ENCODE peak calls at places on chromosomes 4 and X, in ten cellular contexts. One of them, this sample, is unnamed.

GRCh38 chrX:28613558-28613957 is 26.3 kb downstream of the IL1RAPL1 start:
- DNase-seq in astrocyte: no peak
- DNase-seq in neural crest cell: no peak
- DNase-seq in CD4-positive, alpha-beta T cell: no peak
- DNase-seq in endodermal cell: no peak
- DNase-seq in H9: no peak
- DNase-seq in astrocyte of the spinal cord: no peak
- DNase-seq in GM10248: no peak
- DNase-seq in HFFc6: no peak
- DNase-seq in heart right ventricle: no peak
- DNase-seq in this sample: no peak

GRCh38 chr4:71553605-71554004 is 214.8 kb downstream of the SLC4A4 start:
- DNase-seq in astrocyte: no peak
- DNase-seq in neural crest cell: no peak
- DNase-seq in CD4-positive, alpha-beta T cell: no peak
- DNase-seq in endodermal cell: no peak
- DNase-seq in H9: no peak
- DNase-seq in astrocyte of the spinal cord: peak; percentile 47
- DNase-seq in GM10248: no peak
- DNase-seq in HFFc6: peak; percentile 46
- DNase-seq in heart right ventricle: no peak
- DNase-seq in this sample: no peak

GRCh38 chrX:49273181-49273727 is 3.7 kb downstream of the PPP1R3F start:
- DNase-seq in astrocyte: no peak
- DNase-seq in neural crest cell: no peak
- DNase-seq in CD4-positive, alpha-beta T cell: peak; percentile 15
- DNase-seq in endodermal cell: peak; percentile 6
- DNase-seq in H9: no peak
- DNase-seq in astrocyte of the spinal cord: no peak
- DNase-seq in GM10248: no peak
- DNase-seq in HFFc6: no peak
- DNase-seq in heart right ventricle: no peak
- DNase-seq in this sample: no peak

GRCh38 chrX:134990475-134991473 is at the start of gene SMIM10:
- DNase-seq in astrocyte: peak; percentile 70
- DNase-seq in neural crest cell: peak; percentile 18
- DNase-seq in CD4-positive, alpha-beta T cell: no peak
- DNase-seq in endodermal cell: peak; percentile 77
- DNase-seq in H9: peak; percentile 45
- DNase-seq in astrocyte of the spinal cord: peak; percentile 80
- DNase-seq in GM10248: peak; percentile 34
- DNase-seq in HFFc6: peak; percentile 51
- DNase-seq in heart right ventricle: peak; percentile 79
- DNase-seq in this sample: no peak

GRCh38 chr4:140172960-140173359 is 19.0 kb upstream of the MAML3 start:
- DNase-seq in astrocyte: no peak
- DNase-seq in neural crest cell: no peak
- DNase-seq in CD4-positive, alpha-beta T cell: no peak
- DNase-seq in endodermal cell: no peak
- DNase-seq in H9: no peak
- DNase-seq in astrocyte of the spinal cord: no peak
- DNase-seq in GM10248: no peak
- DNase-seq in HFFc6: no peak
- DNase-seq in heart right ventricle: no peak
- DNase-seq in this sample: no peak

GRCh38 chr4:117491531-117491930 is 406.2 kb upstream of the TRAM1L1 start:
- DNase-seq in astrocyte: no peak
- DNase-seq in neural crest cell: no peak
- DNase-seq in CD4-positive, alpha-beta T cell: no peak
- DNase-seq in endodermal cell: no peak
- DNase-seq in H9: no peak
- DNase-seq in astrocyte of the spinal cord: no peak
- DNase-seq in GM10248: no peak
- DNase-seq in HFFc6: no peak
- DNase-seq in heart right ventricle: no peak
- DNase-seq in this sample: no peak

GRCh38 chrX:105701310-105702052 is 120.9 kb upstream of the NRK start:
- DNase-seq in astrocyte: no peak
- DNase-seq in neural crest cell: no peak
- DNase-seq in CD4-positive, alpha-beta T cell: no peak
- DNase-seq in endodermal cell: no peak
- DNase-seq in H9: no peak
- DNase-seq in astrocyte of the spinal cord: peak; percentile 20
- DNase-seq in GM10248: no peak
- DNase-seq in HFFc6: peak; percentile 3
- DNase-seq in heart right ventricle: no peak
- DNase-seq in this sample: no peak

GRCh38 chr4:70706516-70706915 is 15.2 kb upstream of the RUFY3 start:
- DNase-seq in astrocyte: peak; percentile 17
- DNase-seq in neural crest cell: no peak
- DNase-seq in CD4-positive, alpha-beta T cell: no peak
- DNase-seq in endodermal cell: no peak
- DNase-seq in H9: no peak
- DNase-seq in astrocyte of the spinal cord: no peak
- DNase-seq in GM10248: no peak
- DNase-seq in HFFc6: no peak
- DNase-seq in heart right ventricle: no peak
- DNase-seq in this sample: no peak

GRCh38 chr4:150130953-150131352 is 52.7 kb downstream of the DCLK2 start:
- DNase-seq in astrocyte: peak; percentile 85
- DNase-seq in neural crest cell: no peak
- DNase-seq in CD4-positive, alpha-beta T cell: no peak
- DNase-seq in endodermal cell: no peak
- DNase-seq in H9: no peak
- DNase-seq in astrocyte of the spinal cord: peak; percentile 84
- DNase-seq in GM10248: no peak
- DNase-seq in HFFc6: peak; percentile 60
- DNase-seq in heart right ventricle: no peak
- DNase-seq in this sample: no peak

GRCh38 chrX:24081661-24082154 is 27.0 kb downstream of the EIF2S3 start:
- DNase-seq in astrocyte: peak; percentile 27
- DNase-seq in neural crest cell: peak; percentile 53
- DNase-seq in CD4-positive, alpha-beta T cell: peak; percentile 48
- DNase-seq in endodermal cell: peak; percentile 92
- DNase-seq in H9: peak; percentile 85
- DNase-seq in astrocyte of the spinal cord: peak; percentile 60
- DNase-seq in GM10248: no peak
- DNase-seq in HFFc6: peak; percentile 48
- DNase-seq in heart right ventricle: peak; percentile 32
- DNase-seq in this sample: no peak

GRCh38 chr4:109298279-109299010 is 4.0 kb downstream of the COL25A1 start:
- DNase-seq in astrocyte: no peak
- DNase-seq in neural crest cell: no peak
- DNase-seq in CD4-positive, alpha-beta T cell: no peak
- DNase-seq in endodermal cell: no peak
- DNase-seq in H9: no peak
- DNase-seq in astrocyte of the spinal cord: peak; percentile 23
- DNase-seq in GM10248: no peak
- DNase-seq in HFFc6: no peak
- DNase-seq in heart right ventricle: no peak
- DNase-seq in this sample: no peak

GRCh38 chr4:8225704-8226443 is 26.8 kb downstream of the SH3TC1 start:
- DNase-seq in astrocyte: peak; percentile 16
- DNase-seq in neural crest cell: no peak
- DNase-seq in CD4-positive, alpha-beta T cell: no peak
- DNase-seq in endodermal cell: peak; percentile 84
- DNase-seq in H9: peak; percentile 52
- DNase-seq in astrocyte of the spinal cord: no peak
- DNase-seq in GM10248: no peak
- DNase-seq in HFFc6: no peak
- DNase-seq in heart right ventricle: no peak
- DNase-seq in this sample: no peak

GRCh38 chr4:72987741-72988729 is 81.5 kb downstream of the COX18 start:
- DNase-seq in astrocyte: peak; percentile 36
- DNase-seq in neural crest cell: no peak
- DNase-seq in CD4-positive, alpha-beta T cell: no peak
- DNase-seq in endodermal cell: no peak
- DNase-seq in H9: no peak
- DNase-seq in astrocyte of the spinal cord: peak; percentile 34
- DNase-seq in GM10248: no peak
- DNase-seq in HFFc6: peak; percentile 19
- DNase-seq in heart right ventricle: no peak
- DNase-seq in this sample: no peak

GRCh38 chr4:61950625-61951024 is 750.5 kb downstream of the ADGRL3 start:
- DNase-seq in astrocyte: no peak
- DNase-seq in neural crest cell: no peak
- DNase-seq in CD4-positive, alpha-beta T cell: no peak
- DNase-seq in endodermal cell: no peak
- DNase-seq in H9: peak; percentile 36
- DNase-seq in astrocyte of the spinal cord: no peak
- DNase-seq in GM10248: no peak
- DNase-seq in HFFc6: no peak
- DNase-seq in heart right ventricle: no peak
- DNase-seq in this sample: no peak

GRCh38 chr4:113474017-113474416 is 287.5 kb downstream of the CAMK2D start:
- DNase-seq in astrocyte: peak; percentile 96
- DNase-seq in neural crest cell: no peak
- DNase-seq in CD4-positive, alpha-beta T cell: no peak
- DNase-seq in endodermal cell: no peak
- DNase-seq in H9: no peak
- DNase-seq in astrocyte of the spinal cord: peak; percentile 87
- DNase-seq in GM10248: no peak
- DNase-seq in HFFc6: peak; percentile 87
- DNase-seq in heart right ventricle: no peak
- DNase-seq in this sample: no peak

GRCh38 chr4:20127626-20128025 is 124.1 kb upstream of the SLIT2 start:
- DNase-seq in astrocyte: peak; percentile 35
- DNase-seq in neural crest cell: no peak
- DNase-seq in CD4-positive, alpha-beta T cell: no peak
- DNase-seq in endodermal cell: no peak
- DNase-seq in H9: no peak
- DNase-seq in astrocyte of the spinal cord: peak; percentile 3
- DNase-seq in GM10248: no peak
- DNase-seq in HFFc6: peak; percentile 36
- DNase-seq in heart right ventricle: no peak
- DNase-seq in this sample: no peak

DNA sequence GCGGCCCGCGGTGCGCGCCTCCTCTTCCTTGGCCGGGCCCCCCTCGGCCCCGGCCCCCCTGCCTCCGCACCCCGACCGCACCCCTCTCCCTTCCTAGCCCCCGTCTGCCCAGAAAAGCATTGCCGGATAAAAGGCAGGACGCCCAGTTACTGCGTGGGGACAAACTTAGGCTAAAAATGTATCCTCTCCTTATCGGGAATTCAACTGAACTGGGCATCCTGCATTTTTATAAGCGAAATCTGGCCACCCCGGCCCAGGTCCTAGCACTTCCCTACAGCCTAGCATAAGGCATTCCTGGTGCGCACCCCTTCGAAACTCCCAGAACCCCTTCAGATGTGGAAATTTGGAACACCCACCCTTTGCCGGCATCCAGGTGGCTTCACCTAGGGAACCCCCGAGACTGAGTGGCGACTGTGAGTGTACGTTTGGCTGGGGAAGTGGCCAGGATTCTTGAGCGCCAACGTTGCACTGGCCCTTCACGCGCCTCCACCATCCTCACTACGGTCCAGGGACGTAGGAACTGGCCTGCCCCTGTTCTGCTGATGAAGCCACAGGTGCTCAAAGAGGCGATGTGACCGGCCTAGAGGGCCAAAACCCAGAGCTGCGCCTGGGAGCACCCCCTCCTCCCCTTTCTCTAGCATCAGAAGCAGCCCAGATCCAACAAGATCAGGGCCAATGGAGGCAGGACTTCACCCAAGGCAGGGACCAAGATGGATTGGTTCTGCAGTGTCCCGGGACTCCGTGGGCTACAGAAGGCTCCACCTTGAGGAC is 5.7 kb upstream of the RNF4 start:
- DNase-seq in astrocyte: no peak
- DNase-seq in neural crest cell: no peak
- DNase-seq in CD4-positive, alpha-beta T cell: no peak
- DNase-seq in endodermal cell: peak; percentile 71
- DNase-seq in H9: peak; percentile 61
- DNase-seq in astrocyte of the spinal cord: no peak
- DNase-seq in GM10248: no peak
- DNase-seq in HFFc6: no peak
- DNase-seq in heart right ventricle: no peak
- DNase-seq in this sample: no peak
- TF ChIP-seq CTCF in astrocyte: no peak
- TF ChIP-seq CTCF in neural crest cell: no peak
- TF ChIP-seq CTCF in CD4-positive, alpha-beta T cell: no peak
- TF ChIP-seq CTCF in endodermal cell: peak; percentile 8
- TF ChIP-seq CTCF in H9: no peak
- TF ChIP-seq CTCF in astrocyte of the spinal cord: no peak
- TF ChIP-seq CTCF in GM10248: no peak
- TF ChIP-seq CTCF in HFFc6: peak; percentile 38
- TF ChIP-seq CTCF in heart right ventricle: no peak
- TF ChIP-seq CTCF in this sample: no peak

DNA sequence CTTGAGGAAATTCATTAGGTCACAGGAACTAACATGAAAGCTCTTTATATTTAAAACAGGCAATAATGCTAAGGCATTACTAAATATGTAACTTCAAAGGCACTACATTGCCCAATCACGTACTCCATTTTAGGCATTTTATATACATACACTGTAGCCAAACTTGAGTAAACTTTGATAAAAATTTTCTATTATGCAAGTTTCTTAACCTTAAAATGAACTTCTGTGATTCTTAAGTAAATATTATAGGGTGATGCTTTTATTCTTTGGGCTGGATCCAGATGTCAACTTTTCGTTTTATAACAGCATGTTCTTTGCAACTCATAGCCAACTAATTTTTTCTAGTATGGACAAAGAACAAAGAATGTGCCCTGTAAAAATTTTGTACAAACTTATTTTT is 28.3 kb upstream of the MAP9 start:
- DNase-seq in astrocyte: no peak
- DNase-seq in neural crest cell: no peak
- DNase-seq in CD4-positive, alpha-beta T cell: no peak
- DNase-seq in endodermal cell: no peak
- DNase-seq in H9: no peak
- DNase-seq in astrocyte of the spinal cord: peak; percentile 14
- DNase-seq in GM10248: no peak
- DNase-seq in HFFc6: no peak
- DNase-seq in heart right ventricle: no peak
- DNase-seq in this sample: no peak
- TF ChIP-seq CTCF in astrocyte: no peak
- TF ChIP-seq CTCF in neural crest cell: no peak
- TF ChIP-seq CTCF in CD4-positive, alpha-beta T cell: no peak
- TF ChIP-seq CTCF in endodermal cell: no peak
- TF ChIP-seq CTCF in H9: no peak
- TF ChIP-seq CTCF in astrocyte of the spinal cord: no peak
- TF ChIP-seq CTCF in GM10248: no peak
- TF ChIP-seq CTCF in HFFc6: no peak
- TF ChIP-seq CTCF in heart right ventricle: no peak
- TF ChIP-seq CTCF in this sample: no peak

GRCh38 chrX:84186603-84187358 is 1.2 kb downstream of the RPS6KA6 start:
- DNase-seq in astrocyte: no peak
- DNase-seq in neural crest cell: no peak
- DNase-seq in CD4-positive, alpha-beta T cell: no peak
- DNase-seq in endodermal cell: peak; percentile 67
- DNase-seq in H9: peak; percentile 43
- DNase-seq in astrocyte of the spinal cord: no peak
- DNase-seq in GM10248: no peak
- DNase-seq in HFFc6: no peak
- DNase-seq in heart right ventricle: no peak
- DNase-seq in this sample: no peak
- TF ChIP-seq CTCF in astrocyte: no peak
- TF ChIP-seq CTCF in neural crest cell: no peak
- TF ChIP-seq CTCF in CD4-positive, alpha-beta T cell: no peak
- TF ChIP-seq CTCF in endodermal cell: no peak
- TF ChIP-seq CTCF in H9: no peak
- TF ChIP-seq CTCF in astrocyte of the spinal cord: peak; percentile 8
- TF ChIP-seq CTCF in GM10248: no peak
- TF ChIP-seq CTCF in HFFc6: no peak
- TF ChIP-seq CTCF in heart right ventricle: no peak
- TF ChIP-seq CTCF in this sample: no peak

GRCh38 chr4:139691-140090 is 15.4 kb downstream of the ZNF718 start:
- DNase-seq in astrocyte: no peak
- DNase-seq in neural crest cell: no peak
- DNase-seq in CD4-positive, alpha-beta T cell: no peak
- DNase-seq in endodermal cell: no peak
- DNase-seq in H9: no peak
- DNase-seq in astrocyte of the spinal cord: no peak
- DNase-seq in GM10248: no peak
- DNase-seq in HFFc6: no peak
- DNase-seq in heart right ventricle: no peak
- DNase-seq in this sample: no peak
- TF ChIP-seq CTCF in astrocyte: no peak
- TF ChIP-seq CTCF in neural crest cell: no peak
- TF ChIP-seq CTCF in CD4-positive, alpha-beta T cell: no peak
- TF ChIP-seq CTCF in endodermal cell: no peak
- TF ChIP-seq CTCF in H9: no peak
- TF ChIP-seq CTCF in astrocyte of the spinal cord: no peak
- TF ChIP-seq CTCF in GM10248: no peak
- TF ChIP-seq CTCF in HFFc6: no peak
- TF ChIP-seq CTCF in heart right ventricle: no peak
- TF ChIP-seq CTCF in this sample: no peak